ENCODE peak calls at places on chromosomes 11 and 22, in ten cellular contexts. O, N, J, T, F, H, L, S, U and R are unnamed samples.

GRCh38 chr11:127103586-127104388 is 103.2 kb upstream of the KIRREL3 start:
- DNase-seq in L (no peak), T (no peak), J (no peak), O (no peak), F (no peak), U (no peak), N (no peak), S (no peak), H (no peak), R (no peak)

GRCh38 chr11:43359432-43359818 is 705 bp downstream of the TTC17 start:
- DNase-seq in S (peak), N (peak), H (no peak), L (no peak), O (no peak), J (peak), F (no peak), U (no peak), T (peak), R (no peak)

GRCh38 chr22:40053460-40053859 is 58.7 kb downstream of the FAM83F start:
- DNase-seq in T (no peak), H (no peak), O (no peak), L (no peak), J (no peak), S (no peak), F (no peak), U (no peak), N (no peak), R (no peak)

GRCh38 chr22:22210375-22210774 is 34.2 kb upstream of the VPREB1 start:
- DNase-seq in N (no peak), U (peak), T (no peak), O (peak), F (peak), H (no peak), J (peak), S (peak), L (no peak), R (no peak)

GRCh38 chr11:67024410-67024809 is 1.5 kb downstream of the SYT12 start:
- DNase-seq in U (peak), H (no peak), L (no peak), O (no peak), T (peak), F (peak), J (no peak), S (no peak), N (no peak), R (no peak)

GRCh38 chr22:48640890-48641771 is 1186.5 kb downstream of the BRD1 start:
- DNase-seq in N (no peak), S (no peak), L (no peak), U (no peak), J (no peak), F (no peak), T (no peak), O (no peak), H (no peak), R (no peak)

GRCh38 chr22:29871684-29872083 is 11.3 kb upstream of the MTMR3 start:
- DNase-seq in S (no peak), F (no peak), L (no peak), U (no peak), N (peak), O (no peak), J (peak), T (no peak), H (no peak), R (no peak)

GRCh38 chr11:6598555-6598954 is 4.9 kb downstream of the RRP8 start:
- DNase-seq in J (no peak), O (no peak), N (no peak), S (no peak), H (no peak), F (no peak), U (no peak), L (no peak), T (no peak), R (no peak)

GRCh38 chr11:114942207-114942606 is 263.9 kb downstream of the NXPE2 start:
- DNase-seq in F (no peak), L (no peak), J (no peak), N (no peak), O (no peak), U (no peak), T (no peak), S (no peak), H (no peak), R (no peak)

GRCh38 chr11:117876341-117877119 is at the start of gene FXYD6:
- DNase-seq in J (peak), N (peak), T (no peak), U (peak), S (no peak), F (no peak), L (no peak), O (no peak), H (no peak), R (peak)

GRCh38 chr11:67395555-67396257 is 3.9 kb downstream of the RAD9A start:
- DNase-seq in H (no peak), O (no peak), L (no peak), U (no peak), T (no peak), N (no peak), F (no peak), S (no peak), J (no peak), R (no peak)

GRCh38 chr11:57219021-57219627 is 17.9 kb downstream of the APLNR start:
- DNase-seq in N (no peak), T (peak), J (no peak), U (no peak), H (no peak), O (no peak), S (no peak), L (no peak), F (no peak), R (no peak)

GRCh38 chr11:67379061-67380058 is 6.0 kb upstream of the CLCF1 start:
- DNase-seq in L (no peak), N (no peak), U (no peak), S (peak), H (no peak), O (no peak), T (no peak), F (no peak), J (no peak), R (no peak)

GRCh38 chr22:26617251-26618199 is at the start of gene CRYBB1:
- DNase-seq in U (no peak), S (peak), O (no peak), T (peak), L (no peak), F (no peak), N (no peak), H (peak), J (no peak), R (no peak)

GRCh38 chr22:44816141-44816540 is 63.8 kb downstream of the ARHGAP8 start:
- DNase-seq in T (no peak), F (peak), H (no peak), O (no peak), N (no peak), U (no peak), L (no peak), S (no peak), J (no peak), R (no peak)

GRCh38 chr11:66126808-66127555 is 56.9 kb downstream of the PACS1 start:
- DNase-seq in U (peak), T (no peak), O (no peak), J (peak), F (peak), L (no peak), N (peak), H (peak), S (peak), R (no peak)

GRCh38 chr11:77136074-77136473 is 8.0 kb downstream of the MYO7A start:
- DNase-seq in T (no peak), L (no peak), O (no peak), U (no peak), N (no peak), S (peak), F (no peak), J (no peak), H (no peak), R (no peak)

GRCh38 chr11:32584921-32585320 is 1.3 kb downstream of the EIF3M start:
- DNase-seq in L (no peak), S (peak), F (no peak), J (no peak), T (peak), U (no peak), O (no peak), H (no peak), N (no peak), R (no peak)

GRCh38 chr11:70183483-70184176 is 19.5 kb upstream of the FADD start:
- DNase-seq in F (no peak), J (no peak), L (no peak), O (no peak), H (peak), U (no peak), T (no peak), S (no peak), N (no peak), R (no peak)

GRCh38 chr22:41516462-41516861 is 27.8 kb downstream of the POLR3H start:
- DNase-seq in J (no peak), H (no peak), N (no peak), O (no peak), L (no peak), T (no peak), S (no peak), F (no peak), U (no peak), R (no peak)

GRCh38 chr11:86802601-86803051 is 2.3 kb downstream of the PRSS23 start:
- DNase-seq in T (peak), H (no peak), J (peak), O (peak), N (no peak), S (peak), F (no peak), L (no peak), U (no peak), R (peak)